ENCODE peak calls at places on chromosome 14, in seven cellular contexts. O is GM04504, D is NCI-H2081, N is cardiac fibroblast, Q is HTR-8/SVneo, V is astrocyte of the hippocampus, X is NCI-H774. J is an unnamed sample.

GRCh38 chr14:49505026-49505766 is 81.0 kb downstream of the RPS29 start:
- DNase-seq in D (no peak), N (no peak), X (no peak), Q (no peak), V (peak; percentile 49), O (no peak), J (no peak)

GRCh38 chr14:53149656-53150319 is 3.3 kb downstream of the DDHD1 start:
- DNase-seq in D (no peak), X (no peak), V (no peak), N (no peak), Q (no peak), O (no peak), J (no peak)

GRCh38 chr14:65229431-65230286 is 127.3 kb upstream of the MAX start:
- DNase-seq in N (peak; percentile 46), X (no peak), D (peak; percentile 53), Q (peak; percentile 66), V (peak; percentile 64), O (no peak), J (peak; percentile 39)

GRCh38 chr14:103530390-103530789 is 1.4 kb downstream of the TRMT61A start:
- DNase-seq in V (peak; percentile 56), O (no peak), N (no peak), Q (no peak), D (no peak), X (no peak), J (no peak)

GRCh38 chr14:50523271-50524041 is 8.9 kb downstream of the MAP4K5 start:
- DNase-seq in Q (no peak), O (no peak), N (no peak), X (no peak), V (no peak), D (no peak), J (no peak)

GRCh38 chr14:83053022-83053710 is 1519.5 kb upstream of the SEL1L start:
- DNase-seq in V (no peak), Q (no peak), X (no peak), N (no peak), D (no peak), O (no peak), J (no peak)

GRCh38 chr14:92481386-92481785 is 32.2 kb upstream of the RIN3 start:
- DNase-seq in O (no peak), N (peak; percentile 65), D (no peak), Q (no peak), V (peak; percentile 56), X (no peak), J (peak; percentile 47)

GRCh38 chr14:74357585-74357984 is 9.3 kb downstream of the VRTN start:
- DNase-seq in V (no peak), N (no peak), X (no peak), Q (no peak), O (no peak), D (no peak), J (no peak)

GRCh38 chr14:101187816-101188570 is 284.5 kb upstream of the RTL1 start:
- DNase-seq in X (no peak), N (no peak), V (no peak), Q (no peak), O (no peak), D (no peak), J (no peak)

GRCh38 chr14:33799705-33800269 is 151.1 kb downstream of the EGLN3 start:
- DNase-seq in D (no peak), X (no peak), V (no peak), N (peak; percentile 40), O (no peak), Q (no peak), J (peak; percentile 29)

GRCh38 chr14:105925615-105926414 is 399.4 kb downstream of the TMEM121 start:
- DNase-seq in O (no peak), X (no peak), V (no peak), Q (no peak), N (no peak), D (no peak), J (no peak)

GRCh38 chr14:100076630-100077029 is 11.4 kb downstream of the EVL start:
- DNase-seq in N (peak; percentile 80), O (peak; percentile 81), X (no peak), V (no peak), D (no peak), Q (peak; percentile 67), J (peak; percentile 67)

GRCh38 chr14:100399052-100399849 is 76.1 kb downstream of the SLC25A47 start:
- DNase-seq in O (no peak), X (no peak), D (no peak), V (peak; percentile 55), N (no peak), Q (no peak), J (no peak)

GRCh38 chr14:71416392-71416791 is 509.1 kb downstream of the PCNX1 start:
- DNase-seq in V (no peak), Q (no peak), N (no peak), O (no peak), X (no peak), D (no peak), J (no peak)

GRCh38 chr14:106347890-106348755 is 821.7 kb downstream of the TMEM121 start:
- DNase-seq in Q (no peak), N (no peak), O (no peak), X (no peak), D (no peak), V (no peak), J (no peak)

GRCh38 chr14:92945544-92945943 is 22.6 kb downstream of the CHGA start:
- DNase-seq in X (no peak), D (peak; percentile 74), V (no peak), O (no peak), N (no peak), Q (no peak), J (no peak)

GRCh38 chr14:74281069-74281468 is 21.7 kb downstream of the ABCD4 start:
- DNase-seq in V (no peak), D (no peak), X (no peak), N (no peak), O (no peak), Q (no peak), J (no peak)

GRCh38 chr14:53881161-53881846 is 75.3 kb downstream of the BMP4 start:
- DNase-seq in Q (peak; percentile 42), X (no peak), V (peak; percentile 75), O (no peak), D (no peak), N (peak; percentile 47), J (no peak)

GRCh38 chr14:81474156-81474492 is 59.5 kb downstream of the SEL1L start:
- DNase-seq in Q (no peak), N (no peak), V (no peak), D (no peak), X (no peak), O (no peak), J (no peak)

GRCh38 chr14:78358631-78359030 is 188.5 kb downstream of the NRXN3 start:
- DNase-seq in X (no peak), Q (no peak), O (no peak), N (peak; percentile 1), D (no peak), V (peak; percentile 83), J (no peak)

GRCh38 chr14:100592461-100592871 is 5.2 kb upstream of the BEGAIN start:
- DNase-seq in N (no peak), Q (no peak), X (no peak), D (no peak), V (no peak), O (no peak), J (no peak)

GRCh38 chr14:64060648-64061096 is 207.9 kb downstream of the SYNE2 start:
- DNase-seq in O (no peak), V (no peak), X (no peak), D (peak; percentile 11), N (peak; percentile 17), Q (peak; percentile 84), J (no peak)

GRCh38 chr14:27090716-27091115 is 492.9 kb upstream of the NOVA1 start:
- DNase-seq in X (no peak), Q (no peak), N (no peak), D (no peak), O (no peak), V (no peak), J (no peak)

GRCh38 chr14:54310151-54310851 is 86.5 kb upstream of the CDKN3 start:
- DNase-seq in O (no peak), N (no peak), D (no peak), V (no peak), Q (peak; percentile 51), X (no peak), J (no peak)

GRCh38 chr14:54788701-54789100 is 113.9 kb downstream of the GCH1 start:
- DNase-seq in V (no peak), D (no peak), O (no peak), X (no peak), N (no peak), Q (no peak), J (no peak)

GRCh38 chr14:93748208-93749080 is 39.8 kb downstream of the PRIMA1 start:
- DNase-seq in Q (no peak), O (no peak), X (no peak), V (no peak), N (no peak), D (no peak), J (no peak)

GRCh38 chr14:90275455-90275814 is 19.1 kb downstream of the PSMC1 start:
- DNase-seq in O (no peak), V (no peak), X (no peak), Q (no peak), N (no peak), D (no peak), J (no peak)

GRCh38 chr14:21924479-21924878 is 250.9 kb upstream of the OR4E1 start:
- DNase-seq in V (no peak), Q (no peak), N (no peak), O (no peak), X (no peak), D (no peak), J (no peak)

GRCh38 chr14:75911883-75912282 is 69.9 kb downstream of the TGFB3 start:
- DNase-seq in V (peak; percentile 76), N (peak; percentile 68), O (no peak), Q (no peak), D (no peak), X (no peak), J (no peak)

GRCh38 chr14:95521001-95521400 is 4.6 kb upstream of the SYNE3 start:
- DNase-seq in D (no peak), N (no peak), Q (no peak), X (no peak), O (no peak), V (no peak), J (no peak)

GRCh38 chr14:51395361-51395849 is 155.4 kb downstream of the TMX1 start:
- DNase-seq in X (no peak), D (no peak), V (peak; percentile 69), N (peak; percentile 83), Q (peak; percentile 65), O (peak; percentile 97), J (peak; percentile 71)

GRCh38 chr14:102507891-102508312 is 1.7 kb downstream of the ANKRD9 start:
- DNase-seq in O (no peak), D (no peak), X (no peak), Q (no peak), N (no peak), V (no peak), J (peak; percentile 7)

J was measured in AG08395.